ENCODE peak calls at places on chromosomes 5 and 9, in seven cellular contexts. P, M, O, G, X, C and K are unnamed samples.

GRCh38 chr5:111742595-111742994 is 14.4 kb downstream of the NREP start:
- DNase-seq in O (no peak), G (no peak), C (no peak), M (peak), X (no peak), P (no peak), K (peak)

GRCh38 chr5:138953370-138954256 is 78.5 kb upstream of the LRRTM2 start:
- DNase-seq in G (no peak), M (peak), P (no peak), O (no peak), C (peak), X (peak), K (peak)

GRCh38 chr5:16931334-16932110 is 4.6 kb downstream of the MYO10 start:
- DNase-seq in P (no peak), M (peak), C (no peak), O (no peak), X (no peak), G (no peak), K (no peak)

GRCh38 chr5:81694726-81695125 is 56.2 kb downstream of the SSBP2 start:
- DNase-seq in G (no peak), O (no peak), M (no peak), P (no peak), C (no peak), X (no peak), K (no peak)

GRCh38 chr5:658103-658502 is 35.0 kb downstream of the TPPP start:
- DNase-seq in O (no peak), M (no peak), G (no peak), C (peak), P (no peak), X (no peak), K (no peak)

GRCh38 chr9:136857606-136858412 is 5.7 kb downstream of the MAMDC4 start:
- DNase-seq in X (no peak), O (no peak), P (peak), G (no peak), C (peak), M (no peak), K (no peak)

GRCh38 chr9:133341369-133342082 is 5.5 kb upstream of the SURF6 start:
- DNase-seq in O (no peak), X (no peak), G (no peak), P (no peak), M (no peak), C (peak), K (no peak)

GRCh38 chr5:39668980-39669379 is 244.2 kb upstream of the DAB2 start:
- DNase-seq in C (no peak), P (no peak), X (no peak), G (no peak), O (no peak), M (no peak), K (no peak)

GRCh38 chr5:138611295-138612220 is 36.4 kb upstream of the HSPA9 start:
- DNase-seq in M (no peak), C (peak), O (no peak), G (no peak), P (peak), X (peak), K (peak)

GRCh38 chr5:6108540-6108848 is 269.9 kb downstream of the MED10 start:
- DNase-seq in C (no peak), P (no peak), M (no peak), O (peak), G (no peak), X (no peak), K (no peak)

GRCh38 chr9:13952906-13953305 is 361.0 kb downstream of the NFIB start:
- DNase-seq in P (no peak), G (no peak), O (no peak), M (peak), X (no peak), C (no peak), K (no peak)

GRCh38 chr5:173911623-173912022 is 23.5 kb downstream of the CPEB4 start:
- DNase-seq in M (no peak), O (no peak), X (no peak), P (no peak), G (no peak), C (no peak), K (no peak)

GRCh38 chr9:135336722-135337490 is 142.7 kb upstream of the PPP1R26 start:
- DNase-seq in P (peak), M (no peak), O (no peak), X (no peak), G (no peak), C (no peak), K (peak)

GRCh38 chr5:39399135-39400036 is 25.4 kb downstream of the DAB2 start:
- DNase-seq in C (peak), M (no peak), P (no peak), X (peak), G (no peak), O (no peak), K (no peak)

GRCh38 chr5:51271261-51271660 is 112.0 kb upstream of the ISL1 start:
- DNase-seq in P (no peak), M (no peak), G (no peak), O (no peak), X (no peak), C (no peak), K (no peak)

GRCh38 chr9:79917417-79917816 is 345.7 kb downstream of the TLE4 start:
- DNase-seq in X (no peak), G (no peak), O (no peak), C (no peak), M (peak), P (no peak), K (no peak)

GRCh38 chr5:150035139-150035893 is 34.8 kb downstream of the HMGXB3 start:
- DNase-seq in M (no peak), G (no peak), C (no peak), O (peak), X (no peak), P (no peak), K (no peak)

GRCh38 chr5:43780586-43780985 is 177.6 kb downstream of the NNT start:
- DNase-seq in X (no peak), C (no peak), M (no peak), P (no peak), G (no peak), O (no peak), K (no peak)

GRCh38 chr5:127351418-127351817 is 60.8 kb downstream of the MEGF10 start:
- DNase-seq in M (no peak), X (no peak), O (no peak), P (no peak), G (no peak), C (no peak), K (no peak)

GRCh38 chr9:84781431-84781830 is 111.9 kb downstream of the NTRK2 start:
- DNase-seq in G (no peak), M (no peak), P (no peak), X (no peak), O (peak), C (no peak), K (no peak)

GRCh38 chr5:98723061-98723460 is 50.4 kb upstream of the RGMB start:
- DNase-seq in M (no peak), P (no peak), G (no peak), C (no peak), O (no peak), X (no peak), K (no peak)

GRCh38 chr5:16978296-16978695 is 42.2 kb upstream of the MYO10 start:
- DNase-seq in M (no peak), X (no peak), O (no peak), G (no peak), C (no peak), P (no peak), K (no peak)

GRCh38 chr9:130490981-130491380 is 46.2 kb downstream of the ASS1 start:
- DNase-seq in O (no peak), M (no peak), G (no peak), P (no peak), C (no peak), X (no peak), K (no peak)

GRCh38 chr5:134130239-134130945 is 15.9 kb downstream of the TCF7 start:
- DNase-seq in C (no peak), X (no peak), O (no peak), M (no peak), P (no peak), G (no peak), K (no peak)

GRCh38 chr9:133252301-133252776 is 22.7 kb downstream of the ABO start:
- DNase-seq in X (no peak), O (no peak), C (no peak), M (no peak), G (no peak), P (no peak), K (no peak)

GRCh38 chr5:171149772-171150171 is 159.3 kb upstream of the TLX3 start:
- DNase-seq in X (no peak), M (no peak), P (no peak), G (no peak), O (peak), C (no peak), K (no peak)